ENCODE peak calls at places on chromosomes 3 and 15, in six cellular contexts. J is uterus; S is AML-193; W is activated CD4-positive, alpha-beta T cell treated with anti-CD3 and anti-CD28 coated beads, Interleukin-2, amount 10 ng/mL, durations not matched to agents 7 days and 5 days; N is HCEC 1CT; V is NCI-H345. G is an unnamed sample.

GRCh38 chr15:51475736-51476135 is 134.3 kb downstream of the GLDN start:
- DNase-seq in S (no peak), J (no peak), N (no peak), W (no peak), V (no peak), G (no peak)

GRCh38 chr15:82855286-82856092 is 46.1 kb downstream of the WHAMM start:
- DNase-seq in V (no peak), J (no peak), W (no peak), S (no peak), N (no peak), G (no peak)

GRCh38 chr3:164577667-164578066 is 500.6 kb downstream of the SI start:
- DNase-seq in S (no peak), W (no peak), V (no peak), J (no peak), N (no peak), G (no peak)

GRCh38 chr3:195245531-195245951 is 25.4 kb downstream of the XXYLT1 start:
- DNase-seq in J (peak), S (no peak), W (no peak), N (no peak), V (no peak), G (no peak)

GRCh38 chr3:178719036-178719635 is 182.9 kb downstream of the KCNMB2 start:
- DNase-seq in V (peak), J (no peak), S (no peak), W (no peak), N (peak), G (no peak)

GRCh38 chr15:69807752-69808151 is 290.0 kb downstream of the TLE3 start:
- DNase-seq in W (no peak), S (no peak), V (no peak), N (no peak), J (no peak), G (no peak)

GRCh38 chr3:189142527-189142926 is 29.2 kb upstream of the TPRG1 start:
- DNase-seq in S (no peak), W (peak), N (no peak), J (no peak), V (no peak), G (no peak)

GRCh38 chr3:74089854-74090253 is 465.1 kb upstream of the PDZRN3 start:
- DNase-seq in N (no peak), S (no peak), V (no peak), W (no peak), J (no peak), G (no peak)

GRCh38 chr3:53161820-53162671 is 1.0 kb downstream of the PRKCD start:
- DNase-seq in S (peak), J (peak), N (no peak), V (no peak), W (peak), G (no peak)

GRCh38 chr15:90818251-90819210 is 49.9 kb upstream of the FURIN start:
- DNase-seq in V (peak), S (peak), J (no peak), N (no peak), W (peak), G (no peak)

GRCh38 chr15:82543155-82543554 is 2.9 kb upstream of the RPS17 start:
- DNase-seq in J (no peak), N (no peak), V (no peak), S (no peak), W (peak), G (no peak)

GRCh38 chr3:74801924-74802323 is 187.5 kb upstream of the CNTN3 start:
- DNase-seq in V (no peak), W (no peak), N (no peak), J (no peak), S (no peak), G (no peak)

G was measured in mucosa of gallbladder.